ENCODE peak calls at places on chromosomes 13 and 19, in nine cellular contexts. B is ascending aorta; Z is T-helper 22 cell; P is stimulated activated CD8-positive, alpha-beta memory T cell treated with anti-CD3 and anti-CD28 coated beads, Interleukin-4, amount 100 ng/mL, for 24 hours; S is heart right ventricle; U is lower lobe of right lung; N is activated naive CD8-positive, alpha-beta T cell treated with anti-CD3 and anti-CD28 coated beads for 36 hours; V is NCI-H146; G is stimulated activated CD4-positive, alpha-beta T cell treated with anti-CD3 and anti-CD28 coated beads, Interleukin-2, amount 100 ng/mL, for 24 hours. K is an unnamed sample.

GRCh38 chr13:27827646-27828045 is 35.4 kb downstream of the GSX1 start:
- DNase-seq in U (no peak), N (no peak), Z (no peak), S (no peak), V (no peak), G (no peak), B (no peak), P (no peak), K (no peak)

GRCh38 chr19:15418112-15418587 is 638 bp downstream of the AKAP8L start:
- DNase-seq in B (no peak), G (no peak), Z (no peak), U (no peak), S (peak), N (no peak), P (no peak), V (peak), K (no peak)

GRCh38 chr13:82713681-82714405 is 1168.4 kb downstream of the SLITRK1 start:
- DNase-seq in N (no peak), B (no peak), U (no peak), V (no peak), Z (no peak), P (no peak), S (no peak), G (no peak), K (no peak)

GRCh38 chr13:74248477-74248876 is 114.3 kb upstream of the KLF12 start:
- DNase-seq in Z (no peak), P (no peak), B (no peak), N (no peak), V (no peak), G (no peak), S (no peak), U (no peak), K (no peak)

GRCh38 chr13:106597759-106598395 is 29.9 kb upstream of the ARGLU1 start:
- DNase-seq in V (no peak), S (no peak), U (peak), B (no peak), Z (no peak), N (no peak), P (no peak), G (no peak), K (no peak)

GRCh38 chr13:27354379-27354778 is 70.0 kb upstream of the GTF3A start:
- DNase-seq in V (no peak), P (no peak), N (no peak), B (no peak), U (no peak), S (no peak), G (no peak), Z (no peak), K (no peak)

GRCh38 chr13:30679483-30680330 is 55.6 kb upstream of the ALOX5AP start:
- DNase-seq in P (no peak), U (no peak), S (no peak), G (no peak), N (no peak), B (no peak), V (no peak), Z (no peak), K (no peak)

GRCh38 chr13:99293178-99293577 is 14.0 kb downstream of the GPR183 start:
- DNase-seq in Z (no peak), U (no peak), V (no peak), B (no peak), G (no peak), S (no peak), N (no peak), P (no peak), K (no peak)

GRCh38 chr19:48645652-48646191 is at the start of gene CA11:
- DNase-seq in U (no peak), B (no peak), P (no peak), N (no peak), S (no peak), G (no peak), V (no peak), Z (no peak), K (no peak)

GRCh38 chr19:13056052-13056660 is 46.5 kb downstream of the LYL1 start:
- DNase-seq in V (no peak), N (no peak), S (peak), P (no peak), U (peak), G (no peak), Z (no peak), B (no peak), K (no peak)

GRCh38 chr19:47512183-47512947 is 2.5 kb downstream of the NAPA start:
- DNase-seq in S (no peak), Z (no peak), V (no peak), N (no peak), G (no peak), U (peak), B (no peak), P (no peak), K (no peak)

GRCh38 chr13:47798194-47798593 is 202.9 kb downstream of the SUCLA2 start:
- DNase-seq in N (no peak), Z (no peak), V (no peak), B (no peak), U (no peak), S (no peak), P (no peak), G (no peak), K (no peak)

GRCh38 chr19:9850235-9850959 is 15.3 kb downstream of the PIN1 start:
- DNase-seq in P (no peak), U (no peak), V (no peak), Z (no peak), S (no peak), N (no peak), G (no peak), B (no peak), K (no peak)

K was measured in thoracic aorta.